ENCODE peak calls at places on chromosomes 3 and 15, in four cellular contexts. One of them, this sample, is unnamed.

GRCh38 chr3:78734048-78734637 is 1033.7 kb downstream of the ROBO1 start:
- DNase-seq in activated T-cell treated with anti-CD3 and anti-CD28 coated beads, Interleukin-2, amount 50 U/mL, for 72 hours: no peak
- DNase-seq in cardiac muscle cell: peak
- DNase-seq in mucosa of gallbladder: no peak
- DNase-seq in this sample: no peak

GRCh38 chr3:18442743-18443669 is 17.9 kb upstream of the SATB1 start:
- DNase-seq in activated T-cell treated with anti-CD3 and anti-CD28 coated beads, Interleukin-2, amount 50 U/mL, for 72 hours: peak
- DNase-seq in cardiac muscle cell: no peak
- DNase-seq in mucosa of gallbladder: no peak
- DNase-seq in this sample: peak

GRCh38 chr15:43268111-43269105 is 1.7 kb upstream of the TGM5 start:
- DNase-seq in activated T-cell treated with anti-CD3 and anti-CD28 coated beads, Interleukin-2, amount 50 U/mL, for 72 hours: peak
- DNase-seq in cardiac muscle cell: peak
- DNase-seq in mucosa of gallbladder: no peak
- DNase-seq in this sample: peak

GRCh38 chr3:12545473-12545791 is at the start of gene MKRN2OS:
- DNase-seq in activated T-cell treated with anti-CD3 and anti-CD28 coated beads, Interleukin-2, amount 50 U/mL, for 72 hours: no peak
- DNase-seq in cardiac muscle cell: no peak
- DNase-seq in mucosa of gallbladder: peak
- DNase-seq in this sample: no peak

GRCh38 chr15:90044191-90044590 is 43.1 kb downstream of the ZNF710 start:
- DNase-seq in activated T-cell treated with anti-CD3 and anti-CD28 coated beads, Interleukin-2, amount 50 U/mL, for 72 hours: no peak
- DNase-seq in cardiac muscle cell: no peak
- DNase-seq in mucosa of gallbladder: no peak
- DNase-seq in this sample: no peak

GRCh38 chr3:16639806-16640205 is 34.6 kb upstream of the DAZL start:
- DNase-seq in activated T-cell treated with anti-CD3 and anti-CD28 coated beads, Interleukin-2, amount 50 U/mL, for 72 hours: no peak
- DNase-seq in cardiac muscle cell: no peak
- DNase-seq in mucosa of gallbladder: no peak
- DNase-seq in this sample: no peak

GRCh38 chr3:141444586-141445285 is 42.1 kb upstream of the RASA2 start:
- DNase-seq in activated T-cell treated with anti-CD3 and anti-CD28 coated beads, Interleukin-2, amount 50 U/mL, for 72 hours: no peak
- DNase-seq in cardiac muscle cell: no peak
- DNase-seq in mucosa of gallbladder: no peak
- DNase-seq in this sample: no peak

GRCh38 chr15:74613953-74614743 is 1.5 kb upstream of the CLK3 start:
- DNase-seq in activated T-cell treated with anti-CD3 and anti-CD28 coated beads, Interleukin-2, amount 50 U/mL, for 72 hours: no peak
- DNase-seq in cardiac muscle cell: no peak
- DNase-seq in mucosa of gallbladder: no peak
- DNase-seq in this sample: peak

GRCh38 chr3:168620854-168621253 is 525.1 kb upstream of the GOLIM4 start:
- DNase-seq in activated T-cell treated with anti-CD3 and anti-CD28 coated beads, Interleukin-2, amount 50 U/mL, for 72 hours: no peak
- DNase-seq in cardiac muscle cell: peak
- DNase-seq in mucosa of gallbladder: no peak
- DNase-seq in this sample: no peak

GRCh38 chr3:34584971-34585370 is 786.5 kb downstream of the PDCD6IP start:
- DNase-seq in activated T-cell treated with anti-CD3 and anti-CD28 coated beads, Interleukin-2, amount 50 U/mL, for 72 hours: no peak
- DNase-seq in cardiac muscle cell: no peak
- DNase-seq in mucosa of gallbladder: no peak
- DNase-seq in this sample: no peak

GRCh38 chr3:52388933-52389332 is 56.0 kb downstream of the SEMA3G start:
- DNase-seq in activated T-cell treated with anti-CD3 and anti-CD28 coated beads, Interleukin-2, amount 50 U/mL, for 72 hours: no peak
- DNase-seq in cardiac muscle cell: no peak
- DNase-seq in mucosa of gallbladder: no peak
- DNase-seq in this sample: no peak